ENCODE peak calls at places on chromosome 18, in seven cellular contexts. C is GM23338, P is IMR-90, J is ascending aorta, Q is uterus, T is HepG2, M is sigmoid colon. U is an unnamed sample.

GRCh38 chr18:34001376-34001775 is 223.3 kb downstream of the NOL4 start:
- DNase-seq in C (no peak), P (no peak), J (no peak), Q (no peak), T (no peak), M (no peak), U (no peak)

GRCh38 chr18:49582579-49582978 is 20.7 kb downstream of the LIPG start:
- DNase-seq in C (no peak), P (peak), J (no peak), Q (no peak), T (no peak), M (no peak), U (no peak)

GRCh38 chr18:47545613-47546012 is 294.2 kb upstream of the SKOR2 start:
- DNase-seq in C (peak), P (no peak), J (no peak), Q (no peak), T (peak), M (no peak), U (no peak)

GRCh38 chr18:79404567-79404910 is 8.8 kb downstream of the NFATC1 start:
- DNase-seq in C (no peak), P (no peak), J (no peak), Q (no peak), T (no peak), M (no peak), U (no peak)

GRCh38 chr18:79801641-79802040 is 3.9 kb downstream of the KCNG2 start:
- DNase-seq in C (no peak), P (no peak), J (no peak), Q (no peak), T (no peak), M (peak), U (no peak)

GRCh38 chr18:13245481-13246000 is 27.0 kb downstream of the LDLRAD4 start:
- DNase-seq in C (no peak), P (no peak), J (no peak), Q (no peak), T (no peak), M (no peak), U (no peak)

GRCh38 chr18:2338601-2339000 is 232.7 kb downstream of the METTL4 start:
- DNase-seq in C (no peak), P (no peak), J (no peak), Q (no peak), T (no peak), M (no peak), U (no peak)

GRCh38 chr18:3594760-3595241 is 144.8 kb downstream of the TGIF1 start:
- DNase-seq in C (no peak), P (peak), J (no peak), Q (no peak), T (peak), M (no peak), U (no peak)

GRCh38 chr18:75112486-75113096 is 96.3 kb downstream of the PTGR3 start:
- DNase-seq in C (no peak), P (no peak), J (no peak), Q (no peak), T (no peak), M (no peak), U (no peak)

GRCh38 chr18:69399253-69399652 is 1.4 kb upstream of the DOK6 start:
- DNase-seq in C (peak), P (no peak), J (no peak), Q (no peak), T (no peak), M (no peak), U (no peak)

GRCh38 chr18:63949068-63949737 is at the start of gene HMSD:
- DNase-seq in C (peak), P (no peak), J (no peak), Q (no peak), T (no peak), M (no peak), U (no peak)

GRCh38 chr18:48929212-48929612 is 21.6 kb downstream of the SMAD7 start:
- DNase-seq in C (no peak), P (peak), J (no peak), Q (no peak), T (no peak), M (no peak), U (no peak)

GRCh38 chr18:50816767-50817166 is 3.0 kb downstream of the MRO start:
- DNase-seq in C (peak), P (no peak), J (no peak), Q (no peak), T (no peak), M (no peak), U (no peak)

GRCh38 chr18:50558948-50559749 is 738 bp upstream of the MAPK4 start:
- DNase-seq in C (peak), P (no peak), J (no peak), Q (no peak), T (no peak), M (no peak), U (no peak)

GRCh38 chr18:34647251-34647650 is 62.8 kb upstream of the DTNA start:
- DNase-seq in C (peak), P (no peak), J (no peak), Q (no peak), T (no peak), M (no peak), U (no peak)

GRCh38 chr18:79381811-79382311 is 13.9 kb upstream of the NFATC1 start:
- DNase-seq in C (no peak), P (no peak), J (no peak), Q (no peak), T (no peak), M (peak), U (no peak)

GRCh38 chr18:48931680-48932461 is 18.9 kb downstream of the SMAD7 start:
- DNase-seq in C (no peak), P (no peak), J (no peak), Q (no peak), T (no peak), M (no peak), U (no peak)

GRCh38 chr18:71001597-71001996 is 712.8 kb downstream of the SOCS6 start:
- DNase-seq in C (no peak), P (no peak), J (no peak), Q (no peak), T (no peak), M (no peak), U (no peak)

GRCh38 chr18:666177-666576 is 8.7 kb downstream of the TYMS start:
- DNase-seq in C (peak), P (no peak), J (no peak), Q (no peak), T (no peak), M (no peak), U (no peak)

GRCh38 chr18:79465392-79465991 is 69.8 kb downstream of the NFATC1 start:
- DNase-seq in C (peak), P (no peak), J (no peak), Q (no peak), T (no peak), M (no peak), U (no peak)

GRCh38 chr18:31876707-31877106 is 66.2 kb downstream of the TRAPPC8 start:
- DNase-seq in C (no peak), P (peak), J (no peak), Q (no peak), T (no peak), M (no peak), U (no peak)

GRCh38 chr18:35917043-35917442 is 55.4 kb upstream of the RMP24 start:
- DNase-seq in C (peak), P (no peak), J (no peak), Q (no peak), T (no peak), M (no peak), U (no peak)
- TF ChIP-seq CTCF in C (peak), P (no peak), J (no peak), Q (no peak), T (peak), M (no peak), U (no peak)

DNA sequence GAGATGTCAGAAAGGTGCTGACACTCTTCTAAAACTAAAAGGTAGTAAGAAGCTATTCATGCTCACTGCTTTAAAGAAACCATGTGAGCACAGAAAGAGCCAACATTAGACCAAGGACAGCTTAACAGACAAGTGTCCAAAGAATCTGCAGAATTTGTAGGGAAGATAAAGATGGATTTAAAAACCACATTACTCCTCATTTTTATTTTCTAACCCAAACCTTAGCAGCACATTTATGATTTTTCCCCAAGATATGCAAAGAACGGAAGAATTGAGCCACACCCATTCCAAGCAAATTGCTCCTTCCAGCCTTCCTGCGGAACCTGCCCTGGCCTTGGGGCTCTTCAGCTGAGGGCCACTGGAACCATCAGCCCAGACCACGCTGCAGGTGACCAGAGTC is 26.9 kb downstream of the MBP start:
- DNase-seq in C (no peak), P (no peak), J (no peak), Q (no peak), T (no peak), M (no peak), U (no peak)
- H3K27ac ChIP-seq in C (no peak), P (no peak), J (no peak), Q (peak), T (no peak), M (no peak), U (no peak)

GRCh38 chr18:57231846-57232245 is 85.0 kb downstream of the BOD1L2 start:
- DNase-seq in C (no peak), P (no peak), J (no peak), Q (no peak), T (no peak), M (no peak), U (no peak)

GRCh38 chr18:57230861-57231260 is 84.0 kb downstream of the BOD1L2 start:
- DNase-seq in C (peak), P (no peak), J (no peak), Q (no peak), T (no peak), M (no peak), U (no peak)

DNA sequence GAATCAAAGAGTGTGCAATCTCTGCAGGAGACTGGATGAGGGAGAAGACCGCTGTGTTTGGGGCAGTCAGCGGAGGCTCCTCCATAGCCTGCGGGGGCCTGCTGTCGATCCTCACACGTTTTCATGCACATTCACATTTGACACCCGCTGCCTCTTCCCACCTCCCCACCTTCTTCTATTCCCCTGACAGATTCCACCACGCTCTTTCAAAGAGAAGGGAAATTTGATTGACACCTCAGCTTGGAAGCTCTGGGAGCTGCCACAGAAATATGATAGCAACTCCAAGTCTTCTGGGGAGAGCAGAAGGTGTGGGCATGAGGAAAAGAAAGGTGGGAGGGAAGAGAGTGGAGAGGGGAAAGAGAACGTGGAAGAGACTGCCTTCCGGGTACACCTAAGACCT is 87.5 kb downstream of the BOD1L2 start:
- DNase-seq in C (no peak), P (no peak), J (no peak), Q (no peak), T (no peak), M (no peak), U (no peak)
- H3K4me3 ChIP-seq in C (no peak), P (no peak), J (no peak), Q (no peak), T (no peak), M (no peak), U (no peak)

DNA sequence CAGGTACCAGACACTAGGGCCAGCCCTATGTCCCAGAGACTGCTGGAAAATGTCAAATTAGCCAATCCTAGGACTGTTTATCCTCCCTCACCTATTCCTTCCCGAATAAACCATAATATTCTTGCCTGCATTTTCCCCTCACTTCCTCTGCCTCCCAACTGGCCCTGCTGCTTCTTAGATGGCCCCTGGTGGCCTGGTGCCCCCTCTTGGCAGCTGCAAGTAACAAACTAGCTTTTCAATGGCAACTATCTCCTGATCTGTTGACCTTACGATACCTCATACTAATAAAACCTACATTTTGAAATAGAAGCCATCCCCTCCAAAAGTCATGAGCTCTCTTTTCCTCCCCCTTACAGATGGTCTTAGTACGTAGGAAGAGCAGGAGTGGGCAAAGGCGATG is 132.0 kb downstream of the ALPK2 start:
- DNase-seq in C (peak), P (no peak), J (no peak), Q (no peak), T (peak), M (no peak), U (no peak)
- TF ChIP-seq CTCF in C (peak), P (no peak), J (no peak), Q (no peak), T (peak), M (no peak), U (peak)

GRCh38 chr18:23682045-23682444 is 7.2 kb upstream of the LAMA3 start:
- DNase-seq in C (no peak), P (no peak), J (no peak), Q (no peak), T (no peak), M (no peak), U (no peak)
- H3K27ac ChIP-seq in C (no peak), P (no peak), J (no peak), Q (peak), T (no peak), M (no peak), U (no peak)